ENCODE peak calls at places on chromosome 1, in four cellular contexts. N is suprapubic skin, V is thoracic aorta, Y is lung. D is an unnamed sample.

GRCh38 chr1:234839663-234840062 is 229.7 kb upstream of the IRF2BP2 start:
- DNase-seq in N (no peak), V (no peak), Y (no peak), D (no peak)

GRCh38 chr1:203152158-203153034 is 23.2 kb downstream of the MYBPH start:
- DNase-seq in N (no peak), V (no peak), Y (no peak), D (no peak)

GRCh38 chr1:39955547-39956539 is 898 bp downstream of the MFSD2A start:
- DNase-seq in N (no peak), V (no peak), Y (no peak), D (no peak)

GRCh38 chr1:115324649-115325420 is 13.2 kb downstream of the NGF start:
- DNase-seq in N (no peak), V (no peak), Y (no peak), D (no peak)

GRCh38 chr1:28241633-28242241 is 5.8 kb downstream of the ATP5IF1 start:
- DNase-seq in N (no peak), V (no peak), Y (no peak), D (no peak)

GRCh38 chr1:201176931-201177330 is 13.7 kb upstream of the IGFN1 start:
- DNase-seq in N (no peak), V (no peak), Y (no peak), D (no peak)

GRCh38 chr1:156852414-156852874 is 6.5 kb downstream of the INSRR start:
- DNase-seq in N (no peak), V (no peak), Y (no peak), D (peak; percentile 77)

GRCh38 chr1:36912365-36912840 is 121.9 kb downstream of the GRIK3 start:
- DNase-seq in N (peak; percentile 62), V (no peak), Y (no peak), D (no peak)

GRCh38 chr1:235502601-235503332 is 1.5 kb downstream of the B3GALNT2 start:
- DNase-seq in N (no peak), V (no peak), Y (no peak), D (no peak)

GRCh38 chr1:40646385-40646784 is 19.1 kb downstream of the RIMS3 start:
- DNase-seq in N (no peak), V (no peak), Y (no peak), D (no peak)

GRCh38 chr1:25543425-25544242 is at the start of gene LDLRAP1:
- DNase-seq in N (no peak), V (no peak), Y (peak; percentile 76), D (no peak)

GRCh38 chr1:96388421-96389310 is 332.9 kb upstream of the PTBP2 start:
- DNase-seq in N (no peak), V (no peak), Y (no peak), D (no peak)

GRCh38 chr1:201505505-201505893 is 1.4 kb downstream of the CSRP1 start:
- DNase-seq in N (no peak), V (no peak), Y (no peak), D (no peak)

GRCh38 chr1:50873458-50874187 is 86.4 kb downstream of the FAF1 start:
- DNase-seq in N (peak; percentile 74), V (no peak), Y (peak; percentile 56), D (no peak)

GRCh38 chr1:4172659-4173599 is 272.9 kb upstream of the C1orf174 start:
- DNase-seq in N (peak; percentile 53), V (no peak), Y (no peak), D (peak; percentile 13)

GRCh38 chr1:185478878-185479277 is 161.8 kb upstream of the IVNS1ABP start:
- DNase-seq in N (no peak), V (no peak), Y (no peak), D (no peak)

GRCh38 chr1:36968730-36969129 is 65.6 kb downstream of the GRIK3 start:
- DNase-seq in N (no peak), V (no peak), Y (no peak), D (no peak)

GRCh38 chr1:21696931-21697330 is 27.8 kb upstream of the RAP1GAP start:
- DNase-seq in N (no peak), V (no peak), Y (no peak), D (no peak)

GRCh38 chr1:938088-938683 is 14.5 kb downstream of the SAMD11 start:
- DNase-seq in N (no peak), V (no peak), Y (no peak), D (no peak)

GRCh38 chr1:41890841-41891311 is 27.8 kb downstream of the HIVEP3 start:
- DNase-seq in N (no peak), V (no peak), Y (no peak), D (peak; percentile 61)
- H3K4me1 ChIP-seq in N (peaks cover 19% of the 10 kb centered on the region), V (peaks cover 8% of the 10 kb centered on the region), Y (peaks cover 11% of the 10 kb centered on the region), D (no peaks in the 10 kb centered on the region)

GRCh38 chr1:198056255-198056654 is 100.5 kb upstream of the NEK7 start:
- DNase-seq in N (no peak), V (no peak), Y (no peak), D (no peak)
- TF ChIP-seq CTCF in N (no peak), V (no peak), Y (no peak), D (no peak)

GRCh38 chr1:9731051-9731537 is 79.6 kb downstream of the PIK3CD start:
- DNase-seq in N (no peak), V (no peak), Y (no peak), D (no peak)
- H3K27ac ChIP-seq in N (no peak overlapping the region), V (no peak overlapping the region), Y (peak overlapping the region; percentile 11), D (no peak overlapping the region)

GRCh38 chr1:3171761-3172160 is 102.8 kb downstream of the PRDM16 start:
- DNase-seq in N (no peak), V (no peak), Y (no peak), D (no peak)
- H3K4me1 ChIP-seq in N (peaks cover 37% of the 10 kb centered on the region), V (peaks cover 39% of the 10 kb centered on the region), Y (peaks cover 31% of the 10 kb centered on the region), D (peaks cover 5% of the 10 kb centered on the region)

DNA sequence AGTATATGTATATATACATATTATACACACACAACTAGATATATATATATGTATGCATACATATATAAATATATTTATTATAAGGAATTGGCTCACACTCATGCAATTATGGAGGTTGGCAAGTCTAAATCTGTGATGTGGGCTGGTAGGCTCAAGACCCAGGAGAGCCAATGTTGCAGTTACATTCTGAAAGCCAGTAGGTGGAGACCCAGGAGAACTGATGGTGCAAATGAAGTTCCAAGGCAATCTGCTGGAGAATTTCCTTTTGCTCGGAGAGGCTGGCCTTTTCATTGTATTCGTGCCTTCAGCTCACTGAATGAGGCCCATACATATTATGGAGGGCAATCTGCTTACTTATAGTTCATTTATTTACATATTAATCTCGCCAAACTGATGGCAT is 9.4 kb downstream of the IVL start:
- DNase-seq in N (no peak), V (no peak), Y (no peak), D (no peak)
- TF ChIP-seq CTCF in N (no peak), V (no peak), Y (no peak), D (no peak)

GRCh38 chr1:9316080-9316444 is 23.4 kb downstream of the SPSB1 start:
- DNase-seq in N (no peak), V (no peak), Y (no peak), D (no peak)
- H3K27ac ChIP-seq in N (peak overlapping the region; percentile 57), V (peak overlapping the region; percentile 55), Y (no peak overlapping the region), D (peak overlapping the region; percentile 80)

GRCh38 chr1:20198918-20199317 is 12.6 kb upstream of the PLA2G2C start:
- DNase-seq in N (no peak), V (no peak), Y (no peak), D (no peak)
- H3K4me1 ChIP-seq in N (peaks cover 14% of the 10 kb centered on the region), V (no peaks in the 10 kb centered on the region), Y (no peaks in the 10 kb centered on the region), D (no peaks in the 10 kb centered on the region)